ENCODE peak calls at places on chromosome 14, in seven cellular contexts. W is omental fat pad, O is lower leg skin, U is ELR, S is posterior cingulate gyrus, K is amniotic stem cell, B is IMR-90. R is an unnamed sample.
A peak's percentile ranks its signal among the peaks of the same experiment; 100 is the strongest.

GRCh38 chr14:94423465-94424056 is 29.0 kb downstream of the SERPINA11 start:
- DNase-seq in W (peak; percentile 54), O (peak; percentile 48), U (peak; percentile 88), S (peak; percentile 90), K (peak; percentile 52), B (peak; percentile 59), R (peak; percentile 62)

GRCh38 chr14:95318870-95319311 is 817 bp downstream of the CLMN start:
- DNase-seq in W (no peak), O (no peak), U (no peak), S (no peak), K (no peak), B (no peak), R (no peak)

GRCh38 chr14:48983355-48983888 is 602.8 kb downstream of the RPS29 start:
- DNase-seq in W (no peak), O (no peak), U (no peak), S (no peak), K (no peak), B (no peak), R (no peak)

GRCh38 chr14:24051789-24052655 is at the start of gene CARMIL3:
- DNase-seq in W (no peak), O (no peak), U (peak; percentile 52), S (peak; percentile 94), K (peak; percentile 11), B (peak; percentile 34), R (no peak)

GRCh38 chr14:77376380-77376770 is 519 bp downstream of the TMED8 start:
- DNase-seq in W (no peak), O (peak; percentile 19), U (peak; percentile 37), S (peak; percentile 73), K (no peak), B (no peak), R (no peak)

GRCh38 chr14:51401272-51401671 is 161.2 kb downstream of the TMX1 start:
- DNase-seq in W (no peak), O (peak; percentile 39), U (no peak), S (no peak), K (no peak), B (no peak), R (no peak)

GRCh38 chr14:91154851-91155625 is 41.2 kb downstream of the DGLUCY start:
- DNase-seq in W (peak; percentile 54), O (no peak), U (peak; percentile 45), S (peak; percentile 21), K (no peak), B (peak; percentile 72), R (peak; percentile 25)

GRCh38 chr14:30125322-30125944 is 197.8 kb upstream of the PRKD1 start:
- DNase-seq in W (no peak), O (no peak), U (no peak), S (no peak), K (peak; percentile 3), B (no peak), R (no peak)

GRCh38 chr14:104598461-104599273 is 5.9 kb downstream of the TMEM179 start:
- DNase-seq in W (no peak), O (no peak), U (no peak), S (peak; percentile 76), K (no peak), B (no peak), R (no peak)

GRCh38 chr14:73752297-73752992 is 38.3 kb upstream of the PNMA1 start:
- DNase-seq in W (no peak), O (peak; percentile 55), U (no peak), S (peak; percentile 35), K (no peak), B (peak; percentile 45), R (no peak)

GRCh38 chr14:102474934-102475333 is 34.6 kb downstream of the ANKRD9 start:
- DNase-seq in W (no peak), O (no peak), U (no peak), S (peak; percentile 86), K (no peak), B (peak; percentile 80), R (no peak)

GRCh38 chr14:72476657-72477499 is 417.0 kb downstream of the DPF3 start:
- DNase-seq in W (no peak), O (no peak), U (peak; percentile 89), S (no peak), K (no peak), B (peak; percentile 53), R (no peak)

GRCh38 chr14:34098045-34098984 is 147.4 kb upstream of the EGLN3 start:
- DNase-seq in W (no peak), O (peak; percentile 41), U (peak; percentile 37), S (no peak), K (no peak), B (peak; percentile 29), R (peak; percentile 21)

GRCh38 chr14:88871429-88871828 is 47.0 kb downstream of the TTC8 start:
- DNase-seq in W (no peak), O (no peak), U (no peak), S (no peak), K (no peak), B (no peak), R (no peak)

GRCh38 chr14:38567728-38568127 is 311.8 kb upstream of the CLEC14A start:
- DNase-seq in W (no peak), O (no peak), U (no peak), S (no peak), K (no peak), B (no peak), R (no peak)

GRCh38 chr14:100237735-100238418 is 1.1 kb upstream of the YY1 start:
- DNase-seq in W (no peak), O (peak; percentile 48), U (peak; percentile 79), S (peak; percentile 86), K (no peak), B (peak; percentile 35), R (no peak)

GRCh38 chr14:100149789-100150611 is 9.4 kb downstream of the DEGS2 start:
- DNase-seq in W (no peak), O (no peak), U (no peak), S (no peak), K (no peak), B (no peak), R (no peak)

GRCh38 chr14:51726166-51726899 is 74.6 kb downstream of the FRMD6 start:
- DNase-seq in W (no peak), O (no peak), U (peak; percentile 74), S (no peak), K (no peak), B (peak; percentile 55), R (no peak)

GRCh38 chr14:49303952-49304516 is 282.1 kb downstream of the RPS29 start:
- DNase-seq in W (no peak), O (no peak), U (peak; percentile 20), S (peak; percentile 92), K (no peak), B (peak; percentile 13), R (peak; percentile 8)

GRCh38 chr14:56118611-56119181 is 485 bp downstream of the PELI2 start:
- DNase-seq in W (no peak), O (no peak), U (peak; percentile 17), S (peak; percentile 76), K (no peak), B (no peak), R (peak; percentile 18)

GRCh38 chr14:50061664-50062437 is 54.5 kb downstream of the VCPKMT start:
- DNase-seq in W (no peak), O (no peak), U (peak; percentile 71), S (no peak), K (no peak), B (peak; percentile 56), R (no peak)

GRCh38 chr14:93977171-93977570 is 801 bp upstream of the ASB2 start:
- DNase-seq in W (no peak), O (no peak), U (no peak), S (peak; percentile 18), K (no peak), B (no peak), R (no peak)

GRCh38 chr14:40122978-40123648 is 690.9 kb upstream of the FBXO33 start:
- DNase-seq in W (no peak), O (no peak), U (no peak), S (no peak), K (no peak), B (no peak), R (no peak)

GRCh38 chr14:81737938-81738337 is 204.3 kb upstream of the SEL1L start:
- DNase-seq in W (no peak), O (no peak), U (no peak), S (no peak), K (no peak), B (no peak), R (no peak)

GRCh38 chr14:88829685-88830302 is 5.3 kb downstream of the TTC8 start:
- DNase-seq in W (no peak), O (no peak), U (no peak), S (no peak), K (no peak), B (no peak), R (no peak)

GRCh38 chr14:89186850-89187376 is 230.1 kb downstream of the FOXN3 start:
- DNase-seq in W (no peak), O (no peak), U (no peak), S (no peak), K (no peak), B (peak; percentile 16), R (no peak)

GRCh38 chr14:63452796-63453195 is 90.4 kb downstream of the PPP2R5E start:
- DNase-seq in W (no peak), O (no peak), U (no peak), S (no peak), K (no peak), B (no peak), R (no peak)

GRCh38 chr14:39015360-39015961 is 87.6 kb downstream of the SEC23A start:
- DNase-seq in W (no peak), O (no peak), U (peak; percentile 63), S (no peak), K (no peak), B (peak; percentile 59), R (no peak)

R was measured in tibial nerve.